ENCODE peak calls at places on chromosomes 13 and 19, in six cellular contexts. I is right cardiac atrium, R is GM23248, L is right atrium auricular region, T is pancreas, O is tibial artery. K is an unnamed sample.

GRCh38 chr19:48878219-48879024 is 6.2 kb downstream of the PPP1R15A start:
- DNase-seq in T (no peak), L (peak), I (peak), O (peak), R (peak), K (peak)

GRCh38 chr13:85283408-85283807 is 515.8 kb downstream of the SLITRK6 start:
- DNase-seq in L (no peak), O (no peak), R (no peak), T (no peak), I (no peak), K (no peak)

GRCh38 chr19:1469200-1469935 is 9.6 kb downstream of the C19orf25 start:
- DNase-seq in T (peak), L (no peak), O (no peak), R (peak), I (peak), K (no peak)

GRCh38 chr19:58203814-58204475 is 21.1 kb downstream of the ZNF274 start:
- DNase-seq in I (no peak), T (no peak), O (no peak), R (no peak), L (no peak), K (no peak)

GRCh38 chr13:33867472-33867871 is 49.5 kb downstream of the RFC3 start:
- DNase-seq in R (no peak), I (no peak), O (no peak), T (no peak), L (no peak), K (no peak)

GRCh38 chr13:50676602-50677001 is 166.9 kb downstream of the DLEU7 start:
- DNase-seq in L (no peak), I (no peak), T (no peak), O (no peak), R (peak), K (no peak)

GRCh38 chr13:111384441-111385181 is 64.2 kb downstream of the TEX29 start:
- DNase-seq in L (no peak), T (no peak), I (no peak), R (no peak), O (peak), K (no peak)

GRCh38 chr13:27053902-27054595 is 117.6 kb downstream of the USP12 start:
- DNase-seq in L (no peak), I (no peak), T (no peak), O (no peak), R (peak), K (no peak)

GRCh38 chr19:48102870-48103751 is 7.5 kb downstream of the PLA2G4C start:
- DNase-seq in O (no peak), L (no peak), I (no peak), R (peak), T (no peak), K (no peak)

GRCh38 chr13:97724450-97724849 is 229.0 kb upstream of the IPO5 start:
- DNase-seq in T (no peak), R (peak), O (no peak), L (no peak), I (no peak), K (no peak)

GRCh38 chr19:18833849-18834643 is 2.3 kb downstream of the UPF1 start:
- DNase-seq in I (no peak), O (no peak), R (peak), T (no peak), L (no peak), K (no peak)

GRCh38 chr19:35901854-35902661 is at the start of gene HCST:
- DNase-seq in O (no peak), L (no peak), I (no peak), T (no peak), R (peak), K (no peak)

GRCh38 chr13:97878421-97879375 is 74.8 kb upstream of the IPO5 start:
- DNase-seq in T (no peak), L (no peak), O (no peak), R (no peak), I (no peak), K (no peak)

GRCh38 chr13:48120246-48120645 is 25.3 kb upstream of the MED4 start:
- DNase-seq in R (no peak), I (no peak), T (no peak), L (no peak), O (no peak), K (no peak)

GRCh38 chr13:58598241-58598640 is 966.7 kb downstream of the PCDH17 start:
- DNase-seq in R (no peak), O (no peak), T (no peak), I (no peak), L (no peak), K (no peak)

GRCh38 chr13:112588490-112589297 is 741 bp upstream of the TUBGCP3 start:
- DNase-seq in I (no peak), O (no peak), T (no peak), L (no peak), R (no peak), K (no peak)

GRCh38 chr19:42601811-42602443 is 7.2 kb upstream of the CEACAM8 start:
- DNase-seq in I (no peak), L (no peak), O (no peak), T (no peak), R (peak), K (no peak)

GRCh38 chr19:6753178-6754031 is 13.8 kb downstream of the SH2D3A start:
- DNase-seq in R (peak), I (peak), T (no peak), O (peak), L (peak), K (peak)

GRCh38 chr13:92843549-92843948 is 383.1 kb upstream of the GPC6 start:
- DNase-seq in O (no peak), L (no peak), T (no peak), I (no peak), R (peak), K (no peak)

DNA sequence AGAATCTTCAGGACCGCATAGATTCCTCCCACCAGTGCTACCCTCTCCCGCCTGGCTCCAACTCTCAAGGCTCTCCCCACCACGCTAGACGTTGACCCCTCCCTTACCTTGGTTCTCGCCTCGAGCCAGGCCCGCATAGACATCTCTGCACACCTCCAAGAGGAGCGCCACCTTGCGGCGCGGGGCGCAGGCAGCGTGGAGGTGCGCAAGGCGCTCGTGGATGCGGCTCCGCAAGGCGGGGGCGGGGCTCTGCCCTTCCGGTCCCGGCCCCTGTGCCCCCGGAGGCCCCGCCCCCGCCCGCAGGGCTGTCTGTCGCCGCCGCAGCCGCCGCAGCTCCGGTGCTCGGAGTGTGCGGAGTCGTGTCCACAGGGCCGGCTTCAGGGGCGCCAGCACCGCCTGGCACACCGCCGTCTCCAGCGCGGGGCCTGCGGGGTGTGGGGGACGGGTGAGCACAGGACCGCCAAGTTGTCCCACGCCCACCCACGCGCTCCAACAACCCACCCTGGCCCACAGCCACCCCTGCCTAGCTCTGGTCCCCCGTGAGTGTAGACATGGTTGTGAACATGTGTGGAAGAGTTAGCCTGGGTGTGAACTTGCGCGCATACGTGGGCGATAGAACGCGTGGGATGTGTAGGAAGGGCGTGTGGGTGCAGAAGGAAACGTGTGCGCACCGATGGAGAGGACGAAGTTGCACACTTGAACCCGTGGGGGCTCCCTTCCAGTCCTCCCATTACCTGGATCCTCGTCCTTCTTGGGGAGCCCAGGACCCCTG is 8.1 kb downstream of the RINL start:
- DNase-seq in L (peak), R (peak), T (peak), O (peak), I (peak), K (peak)
- H3K4me3 ChIP-seq in L (peak), R (peak), T (peak), O (peak), I (peak), K (peak)

GRCh38 chr19:50461066-50461875 is 15.0 kb upstream of the EMC10 start:
- DNase-seq in T (peak), I (peak), O (no peak), L (no peak), R (peak), K (no peak)
- H3K27ac ChIP-seq in T (no peak), I (no peak), O (no peak), L (no peak), R (no peak), K (no peak)

GRCh38 chr13:30142502-30143211 is 164.7 kb downstream of the KATNAL1 start:
- DNase-seq in R (peak), T (no peak), I (peak), O (no peak), L (no peak), K (no peak)
- H3K4me3 ChIP-seq in R (peak), T (no peak), I (no peak), O (no peak), L (no peak), K (no peak)

GRCh38 chr19:50660083-50660366 is 10.8 kb downstream of the C19orf81 start:
- DNase-seq in T (no peak), L (no peak), I (no peak), R (no peak), O (no peak), K (no peak)

GRCh38 chr19:50657672-50658437 is 8.6 kb downstream of the C19orf81 start:
- DNase-seq in R (peak), O (peak), L (peak), I (peak), T (peak), K (peak)

GRCh38 chr19:50659318-50660082 is 10.3 kb downstream of the C19orf81 start:
- DNase-seq in O (no peak), R (no peak), T (no peak), L (no peak), I (no peak), K (no peak)

GRCh38 chr19:50657222-50657669 is 8.0 kb downstream of the C19orf81 start:
- DNase-seq in T (no peak), L (no peak), O (no peak), I (no peak), R (no peak), K (no peak)

DNA sequence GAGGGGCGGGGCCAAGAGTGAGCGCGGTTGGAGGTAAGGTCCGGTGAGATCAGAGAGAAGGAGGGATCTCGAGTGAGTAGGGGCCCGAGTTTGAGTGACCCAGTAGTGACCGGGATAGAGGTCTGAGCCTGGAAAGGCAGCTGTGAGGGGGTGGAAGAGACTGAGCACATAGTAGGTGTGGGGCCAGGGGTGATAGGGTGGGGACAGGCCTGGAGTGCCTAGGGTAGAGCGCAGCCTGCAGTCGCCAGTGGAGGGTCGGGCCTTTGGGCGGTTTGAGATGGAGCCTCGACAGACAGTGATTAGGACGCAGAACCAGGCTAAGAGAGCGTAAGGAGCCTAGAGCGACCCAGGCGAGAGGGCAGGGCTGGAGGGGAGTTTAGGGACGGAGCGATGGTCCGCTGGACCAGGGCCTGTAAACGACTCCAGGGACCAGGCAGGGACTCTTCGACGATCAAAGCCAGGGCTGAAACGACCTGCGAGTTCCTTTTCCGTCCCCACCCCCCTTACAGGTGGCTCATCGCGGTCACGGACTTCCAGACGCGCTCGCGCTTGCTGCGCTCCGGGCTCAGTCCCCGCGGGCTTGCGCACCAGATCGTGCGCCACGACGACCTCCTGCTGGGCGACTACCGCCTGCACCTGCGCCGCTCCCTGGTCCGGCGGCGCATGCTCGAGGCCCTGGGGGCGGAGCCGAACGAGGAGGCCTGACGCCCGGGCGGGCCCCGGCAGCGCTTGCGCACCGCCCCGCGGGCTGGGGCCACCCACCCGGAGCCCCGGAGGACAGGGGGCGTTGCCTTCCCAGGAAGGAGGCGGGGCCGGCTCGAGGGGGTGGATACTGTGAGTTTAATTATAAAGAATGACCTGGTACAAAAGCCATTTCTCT is 9.4 kb downstream of the C19orf81 start:
- DNase-seq in O (no peak), T (peak), I (peak), L (no peak), R (peak), K (no peak)
- H3K27ac ChIP-seq in O (no peak), T (no peak), I (no peak), L (no peak), R (peak), K (no peak)